ENCODE peak calls at places on chromosomes 6 and 20, in four cellular contexts. R is SHP77; B is stimulated activated CD8-positive, alpha-beta memory T cell treated with anti-CD3 and anti-CD28 coated beads, Interleukin-15, amount 100 ng/mL, for 4 hours; Y is caudate nucleus. M is an unnamed sample.

GRCh38 chr20:59032713-59033059 is 551 bp upstream of the ATP5F1E start:
- DNase-seq in R (peak), B (no peak), Y (no peak), M (no peak)

GRCh38 chr20:43915209-43916072 is 789 bp downstream of the TOX2 start:
- DNase-seq in R (no peak), Y (no peak), B (peak), M (no peak)

GRCh38 chr20:62800314-62801259 is 4.0 kb upstream of the OGFR start:
- DNase-seq in B (no peak), Y (no peak), R (no peak), M (no peak)

GRCh38 chr6:16432075-16433032 is 194.0 kb downstream of the GMPR start:
- DNase-seq in Y (no peak), B (no peak), R (no peak), M (no peak)

GRCh38 chr6:96433950-96434349 is 87.7 kb upstream of the UFL1 start:
- DNase-seq in Y (no peak), B (no peak), R (no peak), M (no peak)

GRCh38 chr6:16108996-16109658 is 19.8 kb upstream of the MYLIP start:
- DNase-seq in Y (no peak), B (no peak), R (no peak), M (no peak)

GRCh38 chr20:48706116-48706656 is 121.6 kb downstream of the PREX1 start:
- DNase-seq in R (no peak), B (no peak), Y (no peak), M (no peak)

GRCh38 chr6:110756817-110757216 is 58.5 kb downstream of the CDK19 start:
- DNase-seq in R (no peak), B (no peak), Y (no peak), M (no peak)

GRCh38 chr6:145904391-145904790 is 59.8 kb downstream of the SHPRH start:
- DNase-seq in Y (no peak), B (no peak), R (no peak), M (no peak)

GRCh38 chr6:126337323-126337722 is 2.6 kb upstream of the CENPW start:
- DNase-seq in B (no peak), Y (no peak), R (no peak), M (no peak)

GRCh38 chr6:45930419-45931059 is 85.1 kb downstream of the CLIC5 start:
- DNase-seq in R (peak), B (peak), Y (peak), M (peak)

GRCh38 chr20:1205802-1206201 is 2.5 kb downstream of the C20orf202 start:
- DNase-seq in B (no peak), R (no peak), Y (no peak), M (no peak)

GRCh38 chr6:170421921-170422320 is 115.4 kb downstream of the FAM120B start:
- DNase-seq in B (no peak), R (no peak), Y (no peak), M (no peak)

GRCh38 chr6:135008072-135008940 is 46.3 kb downstream of the HBS1L start:
- DNase-seq in R (no peak), Y (no peak), B (no peak), M (no peak)

GRCh38 chr6:81002126-81002525 is 750.4 kb downstream of the TENT5A start:
- DNase-seq in Y (no peak), R (no peak), B (no peak), M (no peak)

GRCh38 chr6:128351255-128351514 is 169.2 kb downstream of the PTPRK start:
- DNase-seq in B (no peak), Y (no peak), R (no peak), M (no peak)

GRCh38 chr6:105424177-105424783 is 21.4 kb upstream of the PREP start:
- DNase-seq in R (peak), B (peak), Y (no peak), M (peak)

GRCh38 chr20:32638848-32639247 is 34.9 kb downstream of the C20orf203 start:
- DNase-seq in R (peak), Y (no peak), B (no peak), M (no peak)

GRCh38 chr6:143465546-143465945 is 14.9 kb downstream of the PEX3 start:
- DNase-seq in R (no peak), Y (no peak), B (no peak), M (no peak)

GRCh38 chr20:8194721-8195120 is 62.7 kb downstream of the PLCB1 start:
- DNase-seq in R (no peak), Y (no peak), B (no peak), M (no peak)

GRCh38 chr6:148611213-148611612 is 135.6 kb upstream of the UST start:
- DNase-seq in R (no peak), B (no peak), Y (no peak), M (no peak)

GRCh38 chr6:138227316-138227781 is 9.1 kb upstream of the PBOV1 start:
- DNase-seq in B (no peak), Y (no peak), R (no peak), M (peak)

GRCh38 chr6:52381249-52381648 is 19.3 kb downstream of the PAQR8 start:
- DNase-seq in Y (no peak), R (no peak), B (no peak), M (no peak)

GRCh38 chr20:62696431-62696957 is 12.1 kb upstream of the NTSR1 start:
- DNase-seq in B (no peak), Y (no peak), R (no peak), M (no peak)

GRCh38 chr20:35279040-35279439 is 1.1 kb upstream of the MMP24OS start:
- DNase-seq in R (no peak), B (no peak), Y (no peak), M (no peak)

GRCh38 chr20:36093025-36093803 is 61.3 kb upstream of the EPB41L1 start:
- DNase-seq in R (no peak), Y (no peak), B (no peak), M (peak)

GRCh38 chr6:42724825-42725224 is 2.4 kb upstream of the PRPH2 start:
- DNase-seq in R (no peak), B (no peak), Y (no peak), M (no peak)

M was measured in NCI-H774.